ENCODE peak calls at places on chromosome 20, in seven cellular contexts. One of them, this sample, is unnamed. For H3K27me3, the result is how much of the 10 kb centered on the place peaks cover.

GRCh38 chr20:38286586-38287502 is 17.1 kb upstream of the BPI start:
- DNase-seq in suprapubic skin: no peak
- DNase-seq in ovary: no peak
- DNase-seq in transverse colon: no peak
- DNase-seq in upper lobe of left lung: no peak
- DNase-seq in SK-N-SH: no peak
- DNase-seq in sigmoid colon: peak
- DNase-seq in this sample: no peak

GRCh38 chr20:22807646-22808045 is 223.3 kb upstream of the FOXA2 start:
- DNase-seq in suprapubic skin: no peak
- DNase-seq in ovary: no peak
- DNase-seq in transverse colon: no peak
- DNase-seq in upper lobe of left lung: no peak
- DNase-seq in SK-N-SH: peak
- DNase-seq in sigmoid colon: no peak
- DNase-seq in this sample: peak

GRCh38 chr20:54064939-54065338 is 5.5 kb downstream of the BCAS1 start:
- DNase-seq in suprapubic skin: no peak
- DNase-seq in ovary: no peak
- DNase-seq in transverse colon: no peak
- DNase-seq in upper lobe of left lung: no peak
- DNase-seq in SK-N-SH: no peak
- DNase-seq in sigmoid colon: no peak
- DNase-seq in this sample: no peak

GRCh38 chr20:4297141-4297826 is 281.9 kb upstream of the RNF24 start:
- DNase-seq in suprapubic skin: no peak
- DNase-seq in ovary: no peak
- DNase-seq in transverse colon: no peak
- DNase-seq in upper lobe of left lung: no peak
- DNase-seq in SK-N-SH: no peak
- DNase-seq in sigmoid colon: peak
- DNase-seq in this sample: no peak

GRCh38 chr20:32439132-32439829 is 81.2 kb downstream of the ASXL1 start:
- DNase-seq in suprapubic skin: no peak
- DNase-seq in ovary: no peak
- DNase-seq in transverse colon: peak
- DNase-seq in upper lobe of left lung: no peak
- DNase-seq in SK-N-SH: no peak
- DNase-seq in sigmoid colon: peak
- DNase-seq in this sample: no peak

GRCh38 chr20:61535956-61536355 is 283.9 kb downstream of the CDH4 start:
- DNase-seq in suprapubic skin: no peak
- DNase-seq in ovary: no peak
- DNase-seq in transverse colon: no peak
- DNase-seq in upper lobe of left lung: no peak
- DNase-seq in SK-N-SH: no peak
- DNase-seq in sigmoid colon: no peak
- DNase-seq in this sample: no peak

GRCh38 chr20:48523191-48523757 is 304.5 kb downstream of the PREX1 start:
- DNase-seq in suprapubic skin: no peak
- DNase-seq in ovary: no peak
- DNase-seq in transverse colon: no peak
- DNase-seq in upper lobe of left lung: no peak
- DNase-seq in SK-N-SH: peak
- DNase-seq in sigmoid colon: no peak
- DNase-seq in this sample: no peak

GRCh38 chr20:4813076-4813838 is 91.5 kb downstream of the PRND start:
- DNase-seq in suprapubic skin: peak
- DNase-seq in ovary: peak
- DNase-seq in transverse colon: peak
- DNase-seq in upper lobe of left lung: peak
- DNase-seq in SK-N-SH: no peak
- DNase-seq in sigmoid colon: peak
- DNase-seq in this sample: no peak

GRCh38 chr20:62282877-62283503 is 19.8 kb upstream of the ADRM1 start:
- DNase-seq in suprapubic skin: no peak
- DNase-seq in ovary: no peak
- DNase-seq in transverse colon: no peak
- DNase-seq in upper lobe of left lung: no peak
- DNase-seq in SK-N-SH: no peak
- DNase-seq in sigmoid colon: no peak
- DNase-seq in this sample: no peak

GRCh38 chr20:37602634-37603033 is 75.0 kb upstream of the BLCAP start:
- DNase-seq in suprapubic skin: no peak
- DNase-seq in ovary: no peak
- DNase-seq in transverse colon: no peak
- DNase-seq in upper lobe of left lung: no peak
- DNase-seq in SK-N-SH: no peak
- DNase-seq in sigmoid colon: no peak
- DNase-seq in this sample: no peak

GRCh38 chr20:17618673-17619013 is 48.8 kb downstream of the DSTN start:
- DNase-seq in suprapubic skin: no peak
- DNase-seq in ovary: no peak
- DNase-seq in transverse colon: peak
- DNase-seq in upper lobe of left lung: no peak
- DNase-seq in SK-N-SH: no peak
- DNase-seq in sigmoid colon: no peak
- DNase-seq in this sample: no peak

GRCh38 chr20:48060841-48061720 is 275.8 kb upstream of the SULF2 start:
- DNase-seq in suprapubic skin: no peak
- DNase-seq in ovary: no peak
- DNase-seq in transverse colon: no peak
- DNase-seq in upper lobe of left lung: no peak
- DNase-seq in SK-N-SH: no peak
- DNase-seq in sigmoid colon: no peak
- DNase-seq in this sample: no peak

GRCh38 chr20:31839782-31840487 is 5.5 kb downstream of the FOXS1 start:
- DNase-seq in suprapubic skin: no peak
- DNase-seq in ovary: no peak
- DNase-seq in transverse colon: no peak
- DNase-seq in upper lobe of left lung: no peak
- DNase-seq in SK-N-SH: no peak
- DNase-seq in sigmoid colon: no peak
- DNase-seq in this sample: no peak

GRCh38 chr20:49603209-49603627 is 35.3 kb upstream of the PTGIS start:
- DNase-seq in suprapubic skin: no peak
- DNase-seq in ovary: no peak
- DNase-seq in transverse colon: no peak
- DNase-seq in upper lobe of left lung: no peak
- DNase-seq in SK-N-SH: peak
- DNase-seq in sigmoid colon: no peak
- DNase-seq in this sample: no peak

GRCh38 chr20:64037199-64037497 is 1.2 kb downstream of the C20orf204 start:
- DNase-seq in suprapubic skin: no peak
- DNase-seq in ovary: no peak
- DNase-seq in transverse colon: no peak
- DNase-seq in upper lobe of left lung: no peak
- DNase-seq in SK-N-SH: no peak
- DNase-seq in sigmoid colon: no peak
- DNase-seq in this sample: no peak
- H3K27me3 ChIP-seq in suprapubic skin: under half
- H3K27me3 ChIP-seq in ovary: under half
- H3K27me3 ChIP-seq in transverse colon: half or more
- H3K27me3 ChIP-seq in upper lobe of left lung: under half
- H3K27me3 ChIP-seq in SK-N-SH: under half
- H3K27me3 ChIP-seq in sigmoid colon: under half
- H3K27me3 ChIP-seq in this sample: half or more

GRCh38 chr20:50664248-50664647 is 27.1 kb downstream of the RIPOR3 start:
- DNase-seq in suprapubic skin: no peak
- DNase-seq in ovary: no peak
- DNase-seq in transverse colon: no peak
- DNase-seq in upper lobe of left lung: no peak
- DNase-seq in SK-N-SH: no peak
- DNase-seq in sigmoid colon: no peak
- DNase-seq in this sample: no peak
- H3K27ac ChIP-seq in suprapubic skin: no peak
- H3K27ac ChIP-seq in ovary: no peak
- H3K27ac ChIP-seq in transverse colon: no peak
- H3K27ac ChIP-seq in upper lobe of left lung: no peak
- H3K27ac ChIP-seq in SK-N-SH: no peak
- H3K27ac ChIP-seq in sigmoid colon: no peak
- H3K27ac ChIP-seq in this sample: peak

DNA sequence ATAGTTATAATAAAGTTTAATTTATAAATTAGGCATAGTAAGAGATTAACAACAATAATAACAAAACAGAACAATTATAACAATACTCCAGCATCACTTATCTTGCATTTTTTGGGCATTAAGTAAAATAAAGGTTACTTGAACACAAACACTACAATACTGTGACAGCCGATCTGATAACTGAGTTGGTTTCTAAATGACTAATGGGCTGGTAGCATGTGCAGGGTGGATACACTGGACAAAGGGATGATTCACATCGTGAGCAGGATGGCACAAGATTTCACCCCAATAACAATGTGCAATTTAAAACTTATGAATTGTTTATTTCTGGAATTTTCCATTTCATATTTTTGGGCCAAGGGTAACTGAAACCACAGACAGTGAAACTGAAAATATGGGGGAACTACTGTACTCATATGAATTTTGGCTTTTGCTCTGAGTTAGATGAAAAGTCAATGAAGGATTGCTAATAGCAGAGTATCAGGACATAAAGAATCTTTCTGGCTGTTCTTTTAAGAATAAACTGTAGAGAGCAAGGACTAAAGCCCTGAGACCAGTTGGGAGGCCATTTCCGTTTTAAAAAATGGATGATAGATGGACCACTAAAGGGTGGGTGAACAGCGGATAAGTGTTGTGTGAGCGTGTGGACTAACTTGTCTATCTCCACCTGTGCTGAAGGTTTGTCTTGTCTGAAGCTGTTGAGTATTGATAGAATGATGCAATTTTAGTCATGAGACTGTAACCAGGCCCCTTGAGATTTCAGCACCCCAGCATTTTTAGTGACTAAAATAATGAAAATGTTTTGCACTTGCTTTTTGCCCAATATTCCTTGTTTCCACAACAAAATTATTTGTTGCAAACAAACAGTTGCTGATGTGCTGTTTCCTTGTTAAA is 8.2 kb downstream of the SPINT3 start:
- DNase-seq in suprapubic skin: no peak
- DNase-seq in ovary: no peak
- DNase-seq in transverse colon: no peak
- DNase-seq in upper lobe of left lung: no peak
- DNase-seq in SK-N-SH: no peak
- DNase-seq in sigmoid colon: no peak
- DNase-seq in this sample: no peak
- TF ChIP-seq EP300 in suprapubic skin: no peak
- TF ChIP-seq EP300 in ovary: no peak
- TF ChIP-seq EP300 in transverse colon: no peak
- TF ChIP-seq EP300 in upper lobe of left lung: no peak
- TF ChIP-seq EP300 in SK-N-SH: no peak
- TF ChIP-seq EP300 in sigmoid colon: no peak
- TF ChIP-seq EP300 in this sample: no peak

GRCh38 chr20:63466250-63466825 is 6.1 kb downstream of the KCNQ2 start:
- DNase-seq in suprapubic skin: no peak
- DNase-seq in ovary: no peak
- DNase-seq in transverse colon: no peak
- DNase-seq in upper lobe of left lung: peak
- DNase-seq in SK-N-SH: no peak
- DNase-seq in sigmoid colon: no peak
- DNase-seq in this sample: no peak
- H3K27me3 ChIP-seq in suprapubic skin: half or more
- H3K27me3 ChIP-seq in ovary: under half
- H3K27me3 ChIP-seq in transverse colon: half or more
- H3K27me3 ChIP-seq in upper lobe of left lung: under half
- H3K27me3 ChIP-seq in SK-N-SH: under half
- H3K27me3 ChIP-seq in sigmoid colon: under half
- H3K27me3 ChIP-seq in this sample: under half

GRCh38 chr20:309841-310644 is 12.7 kb downstream of the ZCCHC3 start:
- DNase-seq in suprapubic skin: peak
- DNase-seq in ovary: peak
- DNase-seq in transverse colon: peak
- DNase-seq in upper lobe of left lung: peak
- DNase-seq in SK-N-SH: peak
- DNase-seq in sigmoid colon: peak
- DNase-seq in this sample: peak
- H3K27ac ChIP-seq in suprapubic skin: peak
- H3K27ac ChIP-seq in ovary: peak
- H3K27ac ChIP-seq in transverse colon: peak
- H3K27ac ChIP-seq in upper lobe of left lung: peak
- H3K27ac ChIP-seq in SK-N-SH: peak
- H3K27ac ChIP-seq in sigmoid colon: peak
- H3K27ac ChIP-seq in this sample: peak

DNA sequence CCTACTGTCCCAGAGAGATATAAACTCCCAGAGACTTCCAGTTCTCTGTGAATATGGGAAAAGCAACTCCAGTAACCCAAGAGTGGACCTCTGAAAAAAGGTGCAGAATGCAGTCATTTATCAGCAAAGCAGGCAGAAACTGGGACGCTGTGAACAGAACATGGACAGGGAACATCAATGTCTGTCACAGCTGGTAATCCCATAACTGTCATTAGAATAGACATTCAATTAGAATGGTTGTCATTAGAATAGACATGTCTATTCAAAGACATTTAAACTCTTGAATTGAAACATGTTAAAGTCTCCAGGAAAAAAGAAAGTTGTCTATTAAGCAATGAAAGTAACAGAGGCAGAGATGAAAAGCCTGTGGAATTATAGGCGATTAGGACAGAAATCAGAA is 302.1 kb downstream of the BTBD3 start:
- DNase-seq in suprapubic skin: no peak
- DNase-seq in ovary: no peak
- DNase-seq in transverse colon: no peak
- DNase-seq in upper lobe of left lung: no peak
- DNase-seq in SK-N-SH: no peak
- DNase-seq in sigmoid colon: no peak
- DNase-seq in this sample: no peak
- TF ChIP-seq EP300 in suprapubic skin: no peak
- TF ChIP-seq EP300 in ovary: no peak
- TF ChIP-seq EP300 in transverse colon: no peak
- TF ChIP-seq EP300 in upper lobe of left lung: no peak
- TF ChIP-seq EP300 in SK-N-SH: no peak
- TF ChIP-seq EP300 in sigmoid colon: no peak
- TF ChIP-seq EP300 in this sample: no peak

DNA sequence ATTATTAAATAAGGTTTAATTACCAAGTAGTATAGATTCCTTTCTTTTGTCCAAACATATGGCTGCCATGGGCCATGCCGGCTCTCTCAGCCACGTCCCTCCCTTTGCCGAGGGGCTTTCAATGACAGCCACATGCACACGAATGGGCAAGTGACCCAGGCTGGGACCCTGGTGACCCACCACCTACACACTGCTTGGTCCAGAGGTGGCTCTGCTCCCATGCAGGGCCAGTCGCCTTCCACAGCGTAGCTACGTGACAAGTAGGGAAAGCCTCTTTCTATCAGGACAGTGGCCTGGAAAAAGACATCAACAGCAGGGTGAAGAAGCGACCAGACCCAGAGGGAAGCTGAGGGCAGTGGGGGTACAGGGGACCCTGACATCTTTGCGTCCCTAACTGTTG is 152.8 kb upstream of the CST7 start:
- DNase-seq in suprapubic skin: no peak
- DNase-seq in ovary: no peak
- DNase-seq in transverse colon: no peak
- DNase-seq in upper lobe of left lung: no peak
- DNase-seq in SK-N-SH: no peak
- DNase-seq in sigmoid colon: no peak
- DNase-seq in this sample: no peak
- H3K27me3 ChIP-seq in suprapubic skin: under half
- H3K27me3 ChIP-seq in ovary: under half
- H3K27me3 ChIP-seq in transverse colon: under half
- H3K27me3 ChIP-seq in upper lobe of left lung: under half
- H3K27me3 ChIP-seq in SK-N-SH: under half
- H3K27me3 ChIP-seq in sigmoid colon: under half
- H3K27me3 ChIP-seq in this sample: under half

This sample was measured in stomach.